ENCODE peak calls at places on chromosomes 2 and 18, in seven cellular contexts. One of them, this sample, is unnamed.

GRCh38 chr2:28515176-28515751 is 19.4 kb downstream of the PLB1 start:
- DNase-seq in A549: no peak
- DNase-seq in fibroblast of mammary gland: no peak
- DNase-seq in astrocyte: no peak
- DNase-seq in AG04449: no peak
- DNase-seq in fibroblast of the aortic adventitia: no peak
- DNase-seq in colonic mucosa: no peak
- DNase-seq in this sample: no peak

GRCh38 chr2:26961603-26962184 is 8.7 kb upstream of the MAPRE3 start:
- DNase-seq in A549: peak
- DNase-seq in fibroblast of mammary gland: peak
- DNase-seq in astrocyte: peak
- DNase-seq in AG04449: no peak
- DNase-seq in fibroblast of the aortic adventitia: peak
- DNase-seq in colonic mucosa: peak
- DNase-seq in this sample: peak

GRCh38 chr2:111656893-111657292 is 227.1 kb downstream of the ANAPC1 start:
- DNase-seq in A549: no peak
- DNase-seq in fibroblast of mammary gland: no peak
- DNase-seq in astrocyte: no peak
- DNase-seq in AG04449: no peak
- DNase-seq in fibroblast of the aortic adventitia: no peak
- DNase-seq in colonic mucosa: no peak
- DNase-seq in this sample: no peak

GRCh38 chr18:29164993-29165599 is 988.2 kb upstream of the CDH2 start:
- DNase-seq in A549: peak
- DNase-seq in fibroblast of mammary gland: peak
- DNase-seq in astrocyte: peak
- DNase-seq in AG04449: peak
- DNase-seq in fibroblast of the aortic adventitia: peak
- DNase-seq in colonic mucosa: no peak
- DNase-seq in this sample: peak

GRCh38 chr2:43941359-43941758 is 54.4 kb downstream of the LRPPRC start:
- DNase-seq in A549: no peak
- DNase-seq in fibroblast of mammary gland: no peak
- DNase-seq in astrocyte: no peak
- DNase-seq in AG04449: no peak
- DNase-seq in fibroblast of the aortic adventitia: peak
- DNase-seq in colonic mucosa: no peak
- DNase-seq in this sample: no peak

GRCh38 chr18:76616373-76616772 is 121.3 kb upstream of the ZNF516 start:
- DNase-seq in A549: no peak
- DNase-seq in fibroblast of mammary gland: no peak
- DNase-seq in astrocyte: no peak
- DNase-seq in AG04449: no peak
- DNase-seq in fibroblast of the aortic adventitia: no peak
- DNase-seq in colonic mucosa: no peak
- DNase-seq in this sample: no peak

GRCh38 chr2:239344857-239345216 is 56.0 kb downstream of the HDAC4 start:
- DNase-seq in A549: no peak
- DNase-seq in fibroblast of mammary gland: no peak
- DNase-seq in astrocyte: no peak
- DNase-seq in AG04449: no peak
- DNase-seq in fibroblast of the aortic adventitia: no peak
- DNase-seq in colonic mucosa: peak
- DNase-seq in this sample: no peak

GRCh38 chr2:233801357-233802131 is 23.4 kb downstream of the MROH2A start:
- DNase-seq in A549: no peak
- DNase-seq in fibroblast of mammary gland: peak
- DNase-seq in astrocyte: peak
- DNase-seq in AG04449: no peak
- DNase-seq in fibroblast of the aortic adventitia: peak
- DNase-seq in colonic mucosa: no peak
- DNase-seq in this sample: no peak

GRCh38 chr18:24270937-24271380 is 126.7 kb downstream of the OSBPL1A start:
- DNase-seq in A549: peak
- DNase-seq in fibroblast of mammary gland: peak
- DNase-seq in astrocyte: peak
- DNase-seq in AG04449: no peak
- DNase-seq in fibroblast of the aortic adventitia: peak
- DNase-seq in colonic mucosa: no peak
- DNase-seq in this sample: peak

GRCh38 chr18:74499633-74500032 is 3.5 kb downstream of the CNDP2 start:
- DNase-seq in A549: no peak
- DNase-seq in fibroblast of mammary gland: peak
- DNase-seq in astrocyte: peak
- DNase-seq in AG04449: no peak
- DNase-seq in fibroblast of the aortic adventitia: peak
- DNase-seq in colonic mucosa: peak
- DNase-seq in this sample: peak

GRCh38 chr2:237932731-237933131 is 34.1 kb upstream of the UBE2F start:
- DNase-seq in A549: no peak
- DNase-seq in fibroblast of mammary gland: peak
- DNase-seq in astrocyte: peak
- DNase-seq in AG04449: peak
- DNase-seq in fibroblast of the aortic adventitia: peak
- DNase-seq in colonic mucosa: no peak
- DNase-seq in this sample: peak

GRCh38 chr18:5298156-5298852 is 2.8 kb upstream of the ZBTB14 start:
- DNase-seq in A549: no peak
- DNase-seq in fibroblast of mammary gland: no peak
- DNase-seq in astrocyte: no peak
- DNase-seq in AG04449: no peak
- DNase-seq in fibroblast of the aortic adventitia: no peak
- DNase-seq in colonic mucosa: no peak
- DNase-seq in this sample: no peak

GRCh38 chr18:43596106-43596712 is 318.9 kb upstream of the SYT4 start:
- DNase-seq in A549: peak
- DNase-seq in fibroblast of mammary gland: peak
- DNase-seq in astrocyte: peak
- DNase-seq in AG04449: no peak
- DNase-seq in fibroblast of the aortic adventitia: peak
- DNase-seq in colonic mucosa: no peak
- DNase-seq in this sample: peak

GRCh38 chr18:58512161-58512581 is 116.7 kb downstream of the ALPK2 start:
- DNase-seq in A549: no peak
- DNase-seq in fibroblast of mammary gland: no peak
- DNase-seq in astrocyte: no peak
- DNase-seq in AG04449: no peak
- DNase-seq in fibroblast of the aortic adventitia: no peak
- DNase-seq in colonic mucosa: no peak
- DNase-seq in this sample: no peak

GRCh38 chr2:149101818-149102217 is 63.3 kb downstream of the LYPD6B start:
- DNase-seq in A549: no peak
- DNase-seq in fibroblast of mammary gland: no peak
- DNase-seq in astrocyte: no peak
- DNase-seq in AG04449: no peak
- DNase-seq in fibroblast of the aortic adventitia: no peak
- DNase-seq in colonic mucosa: no peak
- DNase-seq in this sample: no peak

GRCh38 chr2:238654479-238654878 is 193.4 kb upstream of the TWIST2 start:
- DNase-seq in A549: no peak
- DNase-seq in fibroblast of mammary gland: no peak
- DNase-seq in astrocyte: no peak
- DNase-seq in AG04449: no peak
- DNase-seq in fibroblast of the aortic adventitia: no peak
- DNase-seq in colonic mucosa: no peak
- DNase-seq in this sample: no peak

GRCh38 chr2:177161741-177162440 is 50.7 kb upstream of the HNRNPA3 start:
- DNase-seq in A549: peak
- DNase-seq in fibroblast of mammary gland: peak
- DNase-seq in astrocyte: peak
- DNase-seq in AG04449: no peak
- DNase-seq in fibroblast of the aortic adventitia: peak
- DNase-seq in colonic mucosa: no peak
- DNase-seq in this sample: peak

GRCh38 chr2:140986456-140986855 is 1144.4 kb downstream of the LRP1B start:
- DNase-seq in A549: no peak
- DNase-seq in fibroblast of mammary gland: no peak
- DNase-seq in astrocyte: no peak
- DNase-seq in AG04449: no peak
- DNase-seq in fibroblast of the aortic adventitia: no peak
- DNase-seq in colonic mucosa: no peak
- DNase-seq in this sample: no peak

GRCh38 chr2:152186257-152186656 is 10.7 kb upstream of the STAM2 start:
- DNase-seq in A549: no peak
- DNase-seq in fibroblast of mammary gland: no peak
- DNase-seq in astrocyte: no peak
- DNase-seq in AG04449: no peak
- DNase-seq in fibroblast of the aortic adventitia: no peak
- DNase-seq in colonic mucosa: no peak
- DNase-seq in this sample: no peak

GRCh38 chr18:46071894-46072867 is at the start of gene PSTPIP2:
- DNase-seq in A549: no peak
- DNase-seq in fibroblast of mammary gland: peak
- DNase-seq in astrocyte: peak
- DNase-seq in AG04449: no peak
- DNase-seq in fibroblast of the aortic adventitia: peak
- DNase-seq in colonic mucosa: peak
- DNase-seq in this sample: peak

GRCh38 chr2:43041167-43041566 is 185.2 kb downstream of the ZFP36L2 start:
- DNase-seq in A549: no peak
- DNase-seq in fibroblast of mammary gland: peak
- DNase-seq in astrocyte: peak
- DNase-seq in AG04449: no peak
- DNase-seq in fibroblast of the aortic adventitia: peak
- DNase-seq in colonic mucosa: no peak
- DNase-seq in this sample: no peak

GRCh38 chr18:48027401-48027931 is 97.0 kb upstream of the SMAD2 start:
- DNase-seq in A549: no peak
- DNase-seq in fibroblast of mammary gland: no peak
- DNase-seq in astrocyte: no peak
- DNase-seq in AG04449: no peak
- DNase-seq in fibroblast of the aortic adventitia: no peak
- DNase-seq in colonic mucosa: no peak
- DNase-seq in this sample: peak

GRCh38 chr18:28523758-28524475 is 347.0 kb upstream of the CDH2 start:
- DNase-seq in A549: no peak
- DNase-seq in fibroblast of mammary gland: no peak
- DNase-seq in astrocyte: no peak
- DNase-seq in AG04449: no peak
- DNase-seq in fibroblast of the aortic adventitia: no peak
- DNase-seq in colonic mucosa: no peak
- DNase-seq in this sample: no peak

GRCh38 chr2:164917296-164917903 is 37.9 kb downstream of the SLC38A11 start:
- DNase-seq in A549: peak
- DNase-seq in fibroblast of mammary gland: peak
- DNase-seq in astrocyte: no peak
- DNase-seq in AG04449: no peak
- DNase-seq in fibroblast of the aortic adventitia: peak
- DNase-seq in colonic mucosa: peak
- DNase-seq in this sample: peak

GRCh38 chr18:3067213-3068118 is 54.5 kb upstream of the LPIN2 start:
- DNase-seq in A549: no peak
- DNase-seq in fibroblast of mammary gland: no peak
- DNase-seq in astrocyte: no peak
- DNase-seq in AG04449: no peak
- DNase-seq in fibroblast of the aortic adventitia: no peak
- DNase-seq in colonic mucosa: peak
- DNase-seq in this sample: no peak

GRCh38 chr18:12840382-12840781 is 43.7 kb downstream of the PTPN2 start:
- DNase-seq in A549: no peak
- DNase-seq in fibroblast of mammary gland: no peak
- DNase-seq in astrocyte: no peak
- DNase-seq in AG04449: no peak
- DNase-seq in fibroblast of the aortic adventitia: no peak
- DNase-seq in colonic mucosa: no peak
- DNase-seq in this sample: no peak

GRCh38 chr18:12839057-12839525 is 44.9 kb downstream of the PTPN2 start:
- DNase-seq in A549: peak
- DNase-seq in fibroblast of mammary gland: no peak
- DNase-seq in astrocyte: no peak
- DNase-seq in AG04449: no peak
- DNase-seq in fibroblast of the aortic adventitia: no peak
- DNase-seq in colonic mucosa: no peak
- DNase-seq in this sample: no peak

GRCh38 chr18:12838178-12838634 is 45.8 kb downstream of the PTPN2 start:
- DNase-seq in A549: peak
- DNase-seq in fibroblast of mammary gland: peak
- DNase-seq in astrocyte: peak
- DNase-seq in AG04449: peak
- DNase-seq in fibroblast of the aortic adventitia: peak
- DNase-seq in colonic mucosa: peak
- DNase-seq in this sample: peak

GRCh38 chr18:12841070-12841469 is 43.0 kb downstream of the PTPN2 start:
- DNase-seq in A549: peak
- DNase-seq in fibroblast of mammary gland: no peak
- DNase-seq in astrocyte: no peak
- DNase-seq in AG04449: no peak
- DNase-seq in fibroblast of the aortic adventitia: no peak
- DNase-seq in colonic mucosa: no peak
- DNase-seq in this sample: no peak

GRCh38 chr18:12839526-12840196 is 44.4 kb downstream of the PTPN2 start:
- DNase-seq in A549: no peak
- DNase-seq in fibroblast of mammary gland: peak
- DNase-seq in astrocyte: peak
- DNase-seq in AG04449: no peak
- DNase-seq in fibroblast of the aortic adventitia: peak
- DNase-seq in colonic mucosa: no peak
- DNase-seq in this sample: peak
- H3K4me3 ChIP-seq in A549: no peak
- H3K4me3 ChIP-seq in fibroblast of mammary gland: no peak
- H3K4me3 ChIP-seq in astrocyte: no peak
- H3K4me3 ChIP-seq in AG04449: no peak
- H3K4me3 ChIP-seq in fibroblast of the aortic adventitia: no peak
- H3K4me3 ChIP-seq in colonic mucosa: no peak
- H3K4me3 ChIP-seq in this sample: no peak

GRCh38 chr2:108069515-108070310 is 83.4 kb downstream of the SLC5A7 start:
- DNase-seq in A549: peak
- DNase-seq in fibroblast of mammary gland: no peak
- DNase-seq in astrocyte: no peak
- DNase-seq in AG04449: no peak
- DNase-seq in fibroblast of the aortic adventitia: no peak
- DNase-seq in colonic mucosa: no peak
- DNase-seq in this sample: no peak
- TF ChIP-seq CTCF in A549: no peak
- TF ChIP-seq CTCF in fibroblast of mammary gland: peak
- TF ChIP-seq CTCF in astrocyte: no peak
- TF ChIP-seq CTCF in AG04449: no peak
- TF ChIP-seq CTCF in fibroblast of the aortic adventitia: no peak
- TF ChIP-seq CTCF in colonic mucosa: no peak
- TF ChIP-seq CTCF in this sample: no peak

DNA sequence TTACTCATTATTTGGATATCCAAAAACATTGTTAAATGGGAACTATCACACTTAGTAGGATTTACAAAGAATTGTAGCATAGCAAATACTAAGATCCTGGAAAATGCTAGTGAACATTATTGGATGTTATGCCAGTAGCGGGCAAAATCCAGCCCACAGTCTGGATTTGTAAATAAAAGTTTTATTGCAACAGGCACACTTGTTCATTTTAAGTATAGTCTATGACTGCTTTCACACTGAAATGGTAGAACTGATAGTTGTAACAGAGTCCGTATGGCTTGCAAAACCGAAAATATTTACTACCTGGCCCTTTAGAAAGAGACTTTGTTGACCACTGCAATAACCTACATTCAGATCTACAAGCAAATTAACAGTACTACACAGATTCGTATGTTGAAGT is 53.6 kb downstream of the ACVR1 start:
- DNase-seq in A549: no peak
- DNase-seq in fibroblast of mammary gland: no peak
- DNase-seq in astrocyte: no peak
- DNase-seq in AG04449: no peak
- DNase-seq in fibroblast of the aortic adventitia: no peak
- DNase-seq in colonic mucosa: no peak
- DNase-seq in this sample: no peak
- H3K4me3 ChIP-seq in A549: no peak
- H3K4me3 ChIP-seq in fibroblast of mammary gland: no peak
- H3K4me3 ChIP-seq in astrocyte: no peak
- H3K4me3 ChIP-seq in AG04449: no peak
- H3K4me3 ChIP-seq in fibroblast of the aortic adventitia: no peak
- H3K4me3 ChIP-seq in colonic mucosa: no peak
- H3K4me3 ChIP-seq in this sample: no peak

GRCh38 chr2:223989206-223989859 is 32.1 kb downstream of the MRPL44 start:
- DNase-seq in A549: peak
- DNase-seq in fibroblast of mammary gland: no peak
- DNase-seq in astrocyte: no peak
- DNase-seq in AG04449: no peak
- DNase-seq in fibroblast of the aortic adventitia: no peak
- DNase-seq in colonic mucosa: peak
- DNase-seq in this sample: no peak
- TF ChIP-seq CTCF in A549: no peak
- TF ChIP-seq CTCF in fibroblast of mammary gland: no peak
- TF ChIP-seq CTCF in astrocyte: no peak
- TF ChIP-seq CTCF in AG04449: no peak
- TF ChIP-seq CTCF in fibroblast of the aortic adventitia: no peak
- TF ChIP-seq CTCF in colonic mucosa: peak
- TF ChIP-seq CTCF in this sample: no peak